ENCODE peak calls at places on chromosomes 11 and 22, in four cellular contexts. G, H, K and B are unnamed samples.

GRCh38 chr11:46183819-46184218 is 62.6 kb upstream of the PHF21A start:
- DNase-seq in G (no peak), H (no peak), K (no peak), B (no peak)

GRCh38 chr11:1152316-1153104 is 5.2 kb upstream of the MUC5AC start:
- DNase-seq in G (no peak), H (no peak), K (no peak), B (no peak)

GRCh38 chr22:37089451-37089850 is 20.1 kb downstream of the TMPRSS6 start:
- DNase-seq in G (no peak), H (no peak), K (no peak), B (no peak)

GRCh38 chr22:46064966-46065666 is 85.2 kb upstream of the PPARA start:
- DNase-seq in G (no peak), H (no peak), K (no peak), B (no peak)

GRCh38 chr11:120959189-120959588 is 64.7 kb upstream of the TBCEL start:
- DNase-seq in G (no peak), H (no peak), K (no peak), B (no peak)

GRCh38 chr11:11270236-11270775 is 82.7 kb downstream of the CSNK2A3 start:
- DNase-seq in G (no peak), H (no peak), K (no peak), B (no peak)

GRCh38 chr11:7020183-7020917 is at the start of the genes NLRP14 and ZNF214:
- DNase-seq in G (peak; percentile 85), H (no peak), K (no peak), B (peak; percentile 92)

GRCh38 chr22:17149073-17149815 is 9.8 kb downstream of the HDHD5 start:
- DNase-seq in G (no peak), H (no peak), K (no peak), B (no peak)

GRCh38 chr11:32809313-32809712 is 14.9 kb upstream of the CCDC73 start:
- DNase-seq in G (no peak), H (peak; percentile 12), K (no peak), B (peak; percentile 84)

GRCh38 chr11:85961930-85962363 is 106.8 kb downstream of the CCDC83 start:
- DNase-seq in G (no peak), H (no peak), K (no peak), B (no peak)

GRCh38 chr22:29609139-29609538 is 5.7 kb downstream of the NF2 start:
- DNase-seq in G (no peak), H (no peak), K (no peak), B (no peak)

GRCh38 chr11:45688472-45689033 is 23.1 kb upstream of the CHST1 start:
- DNase-seq in G (no peak), H (no peak), K (no peak), B (no peak)

GRCh38 chr11:133337905-133338536 is 194.3 kb downstream of the OPCML start:
- DNase-seq in G (no peak), H (no peak), K (no peak), B (no peak)

GRCh38 chr11:14308114-14308896 is 50.7 kb downstream of the RRAS2 start:
- DNase-seq in G (no peak), H (no peak), K (no peak), B (peak; percentile 16)

GRCh38 chr22:43085658-43086606 is 3.3 kb downstream of the TTLL1 start:
- DNase-seq in G (no peak), H (no peak), K (no peak), B (peak; percentile 35)

GRCh38 chr11:110200241-110200640 is 96.2 kb downstream of the RDX start:
- DNase-seq in G (no peak), H (no peak), K (no peak), B (no peak)

GRCh38 chr11:87239531-87239930 is 201.8 kb downstream of the TMEM135 start:
- DNase-seq in G (no peak), H (no peak), K (no peak), B (no peak)

GRCh38 chr22:47836957-47837356 is 1074.5 kb downstream of the TBC1D22A start:
- DNase-seq in G (no peak), H (no peak), K (no peak), B (no peak)

GRCh38 chr11:59865031-59865430 is 1.3 kb downstream of the TCN1 start:
- DNase-seq in G (no peak), H (no peak), K (no peak), B (no peak)